ENCODE peak calls at places on chromosome 4, in five cellular contexts. One of them, this sample, is unnamed.

GRCh38 chr4:16582526-16582925 is 315.9 kb downstream of the LDB2 start:
- DNase-seq in SK-N-SH: peak; percentile 18
- DNase-seq in GM23338: peak; percentile 80
- DNase-seq in HL-60: no peak
- DNase-seq in transverse colon: no peak
- DNase-seq in this sample: no peak

GRCh38 chr4:89715611-89716010 is 121.3 kb downstream of the SNCA start:
- DNase-seq in HL-60: no peak
- DNase-seq in SK-N-SH: no peak
- DNase-seq in GM23338: no peak
- DNase-seq in transverse colon: no peak
- DNase-seq in this sample: no peak

GRCh38 chr4:60992037-60992436 is 208.1 kb upstream of the ADGRL3 start:
- DNase-seq in transverse colon: no peak
- DNase-seq in HL-60: no peak
- DNase-seq in GM23338: no peak
- DNase-seq in SK-N-SH: no peak
- DNase-seq in this sample: no peak

GRCh38 chr4:127777487-127777886 is 4.6 kb upstream of the HSPA4L start:
- DNase-seq in GM23338: no peak
- DNase-seq in transverse colon: no peak
- DNase-seq in HL-60: no peak
- DNase-seq in SK-N-SH: no peak
- DNase-seq in this sample: no peak

GRCh38 chr4:2691952-2692435 is 64.1 kb downstream of the TNIP2 start:
- DNase-seq in HL-60: no peak
- DNase-seq in SK-N-SH: no peak
- DNase-seq in transverse colon: no peak
- DNase-seq in GM23338: no peak
- DNase-seq in this sample: no peak

GRCh38 chr4:10160280-10160856 is 43.8 kb upstream of the WDR1 start:
- DNase-seq in SK-N-SH: no peak
- DNase-seq in GM23338: peak; percentile 64
- DNase-seq in HL-60: no peak
- DNase-seq in transverse colon: no peak
- DNase-seq in this sample: no peak

GRCh38 chr4:118814901-118815300 is 21.0 kb downstream of the SEC24D start:
- DNase-seq in SK-N-SH: no peak
- DNase-seq in transverse colon: no peak
- DNase-seq in GM23338: no peak
- DNase-seq in HL-60: no peak
- DNase-seq in this sample: no peak

GRCh38 chr4:1318488-1319213 is 28.4 kb upstream of the UVSSA start:
- DNase-seq in SK-N-SH: no peak
- DNase-seq in HL-60: no peak
- DNase-seq in transverse colon: no peak
- DNase-seq in GM23338: peak; percentile 74
- DNase-seq in this sample: no peak

GRCh38 chr4:72770708-72771107 is 201.7 kb upstream of the ADAMTS3 start:
- DNase-seq in GM23338: no peak
- DNase-seq in transverse colon: no peak
- DNase-seq in SK-N-SH: no peak
- DNase-seq in HL-60: no peak
- DNase-seq in this sample: no peak

GRCh38 chr4:89929425-89930272 is 35.0 kb downstream of the MMRN1 start:
- DNase-seq in transverse colon: no peak
- DNase-seq in GM23338: no peak
- DNase-seq in HL-60: no peak
- DNase-seq in SK-N-SH: no peak
- DNase-seq in this sample: no peak

GRCh38 chr4:55553442-55553841 is 6.7 kb upstream of the CLOCK start:
- DNase-seq in HL-60: no peak
- DNase-seq in SK-N-SH: no peak
- DNase-seq in transverse colon: peak; percentile 38
- DNase-seq in GM23338: peak; percentile 66
- DNase-seq in this sample: peak; percentile 32

GRCh38 chr4:123453006-123453685 is 56.6 kb downstream of the SPRY1 start:
- DNase-seq in HL-60: no peak
- DNase-seq in transverse colon: no peak
- DNase-seq in GM23338: no peak
- DNase-seq in SK-N-SH: no peak
- DNase-seq in this sample: no peak

GRCh38 chr4:150743564-150744342 is 161.8 kb downstream of the MAB21L2 start:
- DNase-seq in HL-60: no peak
- DNase-seq in GM23338: no peak
- DNase-seq in transverse colon: no peak
- DNase-seq in SK-N-SH: peak; percentile 27
- DNase-seq in this sample: no peak

GRCh38 chr4:38179690-38180299 is 219.6 kb downstream of the PTTG2 start:
- DNase-seq in HL-60: peak; percentile 49
- DNase-seq in GM23338: peak; percentile 82
- DNase-seq in transverse colon: peak; percentile 88
- DNase-seq in SK-N-SH: peak; percentile 76
- DNase-seq in this sample: peak; percentile 87

GRCh38 chr4:54005475-54005874 is 58.9 kb downstream of the CHIC2 start:
- DNase-seq in GM23338: no peak
- DNase-seq in HL-60: no peak
- DNase-seq in SK-N-SH: no peak
- DNase-seq in transverse colon: no peak
- DNase-seq in this sample: no peak

GRCh38 chr4:8648296-8648695 is 55.7 kb downstream of the CPZ start:
- DNase-seq in transverse colon: no peak
- DNase-seq in GM23338: no peak
- DNase-seq in SK-N-SH: no peak
- DNase-seq in HL-60: no peak
- DNase-seq in this sample: peak; percentile 16

GRCh38 chr4:155960522-155960921 is 6.9 kb upstream of the CTSO start:
- DNase-seq in transverse colon: no peak
- DNase-seq in HL-60: no peak
- DNase-seq in GM23338: no peak
- DNase-seq in SK-N-SH: no peak
- DNase-seq in this sample: no peak

GRCh38 chr4:138645289-138645688 is 370.3 kb upstream of the NOCT start:
- DNase-seq in transverse colon: no peak
- DNase-seq in GM23338: no peak
- DNase-seq in HL-60: no peak
- DNase-seq in SK-N-SH: no peak
- DNase-seq in this sample: no peak

GRCh38 chr4:48939785-48940184 is 33.2 kb upstream of the OCIAD2 start:
- DNase-seq in transverse colon: no peak
- DNase-seq in HL-60: no peak
- DNase-seq in SK-N-SH: no peak
- DNase-seq in GM23338: no peak
- DNase-seq in this sample: no peak

GRCh38 chr4:74638001-74638400 is 156.3 kb downstream of the BTC start:
- DNase-seq in HL-60: no peak
- DNase-seq in transverse colon: no peak
- DNase-seq in GM23338: no peak
- DNase-seq in SK-N-SH: no peak
- DNase-seq in this sample: no peak

GRCh38 chr4:48998440-48998839 is 12.4 kb downstream of the CWH43 start:
- DNase-seq in HL-60: no peak
- DNase-seq in SK-N-SH: no peak
- DNase-seq in transverse colon: no peak
- DNase-seq in GM23338: no peak
- DNase-seq in this sample: no peak

GRCh38 chr4:39435875-39436563 is 22.7 kb downstream of the RPL9 start:
- DNase-seq in SK-N-SH: no peak
- DNase-seq in GM23338: peak; percentile 65
- DNase-seq in HL-60: no peak
- DNase-seq in transverse colon: no peak
- DNase-seq in this sample: no peak
- TF ChIP-seq POLR2AphosphoS5 in SK-N-SH: no peak
- TF ChIP-seq POLR2AphosphoS5 in GM23338: no peak
- TF ChIP-seq POLR2AphosphoS5 in HL-60: no peak
- TF ChIP-seq POLR2AphosphoS5 in transverse colon: no peak
- TF ChIP-seq POLR2AphosphoS5 in this sample: no peak

DNA sequence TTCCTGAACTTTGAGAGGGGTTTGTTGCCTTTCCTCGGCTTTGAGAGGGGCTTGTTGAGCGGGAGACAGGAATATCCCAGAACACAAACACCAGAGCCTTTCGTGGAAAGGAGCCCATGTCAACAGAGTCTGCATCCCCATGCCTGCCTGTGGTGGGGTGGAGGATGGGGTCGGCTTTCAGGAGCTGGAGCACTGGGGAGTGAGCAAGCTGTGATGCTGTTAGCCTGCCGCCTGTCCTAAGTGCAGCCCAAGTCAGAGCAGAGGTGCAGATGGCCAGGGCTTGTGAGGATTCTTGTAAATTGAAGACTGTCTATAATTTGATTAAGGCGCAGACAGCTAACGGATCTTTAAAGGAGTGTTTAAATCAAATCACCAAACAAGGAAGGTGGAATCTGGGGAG is 103.3 kb upstream of the ANK2 start:
- DNase-seq in SK-N-SH: no peak
- DNase-seq in GM23338: no peak
- DNase-seq in HL-60: no peak
- DNase-seq in transverse colon: no peak
- DNase-seq in this sample: no peak
- H3K27ac ChIP-seq in SK-N-SH: no peak overlapping the region
- H3K27ac ChIP-seq in GM23338: no peak overlapping the region
- H3K27ac ChIP-seq in HL-60: no peak overlapping the region
- H3K27ac ChIP-seq in transverse colon: no peak overlapping the region
- H3K27ac ChIP-seq in this sample: no peak overlapping the region

GRCh38 chr4:159171287-159171686 is 68.4 kb downstream of the RAPGEF2 start:
- DNase-seq in HL-60: no peak
- DNase-seq in GM23338: no peak
- DNase-seq in transverse colon: no peak
- DNase-seq in SK-N-SH: no peak
- DNase-seq in this sample: no peak

GRCh38 chr4:159175989-159176375 is 73.1 kb downstream of the RAPGEF2 start:
- DNase-seq in transverse colon: no peak
- DNase-seq in GM23338: no peak
- DNase-seq in SK-N-SH: no peak
- DNase-seq in HL-60: no peak
- DNase-seq in this sample: no peak

GRCh38 chr4:159175165-159175988 is 72.5 kb downstream of the RAPGEF2 start:
- DNase-seq in transverse colon: peak; percentile 62
- DNase-seq in HL-60: peak; percentile 20
- DNase-seq in SK-N-SH: peak; percentile 48
- DNase-seq in GM23338: peak; percentile 97
- DNase-seq in this sample: peak; percentile 53

GRCh38 chr4:159177265-159178146 is 74.6 kb downstream of the RAPGEF2 start:
- DNase-seq in GM23338: no peak
- DNase-seq in SK-N-SH: no peak
- DNase-seq in transverse colon: no peak
- DNase-seq in HL-60: no peak
- DNase-seq in this sample: no peak

DNA sequence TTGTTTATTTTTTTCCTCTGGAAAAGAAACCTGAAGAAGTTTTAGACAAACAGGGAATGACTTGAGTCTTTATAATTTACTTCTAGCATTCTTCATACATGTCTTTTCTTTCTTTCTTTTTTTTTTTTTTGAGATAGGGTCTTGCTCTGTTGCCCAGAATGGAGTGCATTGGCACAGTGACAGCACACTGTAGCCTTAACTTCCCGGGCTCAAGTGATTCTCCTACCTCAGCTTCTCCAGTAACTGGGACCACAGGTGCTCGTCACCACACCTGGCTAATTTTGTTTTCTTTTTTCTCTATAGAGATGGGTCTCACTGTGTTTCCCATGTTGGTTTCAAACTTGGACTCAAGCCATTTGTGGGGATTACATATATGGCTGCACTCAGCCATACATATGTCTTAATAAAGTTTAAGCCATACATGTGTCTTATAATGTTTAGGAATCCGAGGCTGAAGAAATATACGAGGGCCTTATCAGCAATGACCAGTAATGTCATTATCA is 71.8 kb downstream of the RAPGEF2 start:
- DNase-seq in SK-N-SH: no peak
- DNase-seq in transverse colon: no peak
- DNase-seq in GM23338: no peak
- DNase-seq in HL-60: no peak
- DNase-seq in this sample: no peak
- TF ChIP-seq POLR2AphosphoS5 in SK-N-SH: no peak
- TF ChIP-seq POLR2AphosphoS5 in transverse colon: no peak
- TF ChIP-seq POLR2AphosphoS5 in GM23338: no peak
- TF ChIP-seq POLR2AphosphoS5 in HL-60: no peak
- TF ChIP-seq POLR2AphosphoS5 in this sample: no peak

DNA sequence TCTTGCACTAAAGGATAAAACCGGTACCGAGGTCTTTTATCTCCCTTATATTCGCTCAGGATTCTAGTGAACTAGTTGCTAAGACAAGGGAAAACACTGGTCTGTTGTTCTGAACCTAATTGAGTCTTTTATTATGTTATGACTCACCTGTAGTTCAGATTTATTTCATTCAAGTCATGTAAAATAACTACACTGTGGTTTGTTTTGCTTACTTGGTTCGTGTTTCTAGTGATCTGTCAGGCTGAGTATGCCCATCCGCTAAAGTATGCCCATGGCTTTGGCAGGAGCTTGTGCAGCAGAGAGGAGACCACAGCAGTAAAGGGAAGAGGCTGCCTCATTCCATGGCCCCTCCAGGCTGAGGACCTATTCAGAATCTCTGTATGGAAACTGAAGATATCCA is 126.1 kb downstream of the AFF1 start:
- DNase-seq in HL-60: no peak
- DNase-seq in transverse colon: no peak
- DNase-seq in SK-N-SH: no peak
- DNase-seq in GM23338: no peak
- DNase-seq in this sample: no peak
- H3K27ac ChIP-seq in HL-60: no peak overlapping the region
- H3K27ac ChIP-seq in transverse colon: peak overlapping the region; percentile 71
- H3K27ac ChIP-seq in SK-N-SH: peak overlapping the region; percentile 46
- H3K27ac ChIP-seq in GM23338: no peak overlapping the region
- H3K27ac ChIP-seq in this sample: no peak overlapping the region

GRCh38 chr4:152585036-152585439 is 49.1 kb upstream of the FBXW7 start:
- DNase-seq in GM23338: no peak
- DNase-seq in HL-60: no peak
- DNase-seq in transverse colon: no peak
- DNase-seq in SK-N-SH: no peak
- DNase-seq in this sample: no peak
- TF ChIP-seq POLR2AphosphoS5 in GM23338: no peak
- TF ChIP-seq POLR2AphosphoS5 in HL-60: no peak
- TF ChIP-seq POLR2AphosphoS5 in transverse colon: no peak
- TF ChIP-seq POLR2AphosphoS5 in SK-N-SH: no peak
- TF ChIP-seq POLR2AphosphoS5 in this sample: peak; percentile 38